ENCODE peak calls at places on chromosomes 12 and 14, in six cellular contexts. One of them, this sample, is unnamed. For H3K4me1, the result is how much of the 10 kb centered on the place peaks cover.

GRCh38 chr14:36655963-36656768 is 5.5 kb upstream of the PAX9 start:
- DNase-seq in adrenal gland: no peak
- DNase-seq in breast epithelium: no peak
- DNase-seq in stomach: no peak
- DNase-seq in body of pancreas: no peak
- DNase-seq in thyroid gland: peak
- DNase-seq in this sample: no peak

GRCh38 chr14:72169521-72169920 is 237.3 kb downstream of the RGS6 start:
- DNase-seq in breast epithelium: no peak
- DNase-seq in body of pancreas: no peak
- DNase-seq in adrenal gland: no peak
- DNase-seq in stomach: no peak
- DNase-seq in thyroid gland: no peak
- DNase-seq in this sample: no peak

GRCh38 chr12:39990122-39991101 is 115.5 kb downstream of the SLC2A13 start:
- DNase-seq in breast epithelium: no peak
- DNase-seq in stomach: peak
- DNase-seq in body of pancreas: peak
- DNase-seq in thyroid gland: peak
- DNase-seq in adrenal gland: peak
- DNase-seq in this sample: peak

GRCh38 chr14:98886982-98887381 is 385.0 kb downstream of the BCL11B start:
- DNase-seq in thyroid gland: peak
- DNase-seq in body of pancreas: no peak
- DNase-seq in adrenal gland: no peak
- DNase-seq in breast epithelium: no peak
- DNase-seq in stomach: no peak
- DNase-seq in this sample: no peak

GRCh38 chr12:5889381-5890047 is 55.5 kb downstream of the ANO2 start:
- DNase-seq in body of pancreas: no peak
- DNase-seq in stomach: no peak
- DNase-seq in thyroid gland: no peak
- DNase-seq in adrenal gland: no peak
- DNase-seq in breast epithelium: no peak
- DNase-seq in this sample: no peak

GRCh38 chr14:21553266-21553665 is 26.6 kb downstream of the OR10G3 start:
- DNase-seq in stomach: no peak
- DNase-seq in thyroid gland: no peak
- DNase-seq in body of pancreas: no peak
- DNase-seq in breast epithelium: no peak
- DNase-seq in adrenal gland: no peak
- DNase-seq in this sample: no peak

GRCh38 chr14:41087056-41087455 is 519.6 kb upstream of the LRFN5 start:
- DNase-seq in stomach: no peak
- DNase-seq in thyroid gland: no peak
- DNase-seq in breast epithelium: no peak
- DNase-seq in body of pancreas: no peak
- DNase-seq in adrenal gland: no peak
- DNase-seq in this sample: no peak

GRCh38 chr12:27305673-27306504 is 26.7 kb upstream of the BMAL2 start:
- DNase-seq in stomach: no peak
- DNase-seq in breast epithelium: no peak
- DNase-seq in body of pancreas: no peak
- DNase-seq in adrenal gland: no peak
- DNase-seq in thyroid gland: no peak
- DNase-seq in this sample: no peak

GRCh38 chr14:54135804-54136280 is 179.2 kb upstream of the BMP4 start:
- DNase-seq in adrenal gland: no peak
- DNase-seq in thyroid gland: no peak
- DNase-seq in breast epithelium: no peak
- DNase-seq in stomach: no peak
- DNase-seq in body of pancreas: no peak
- DNase-seq in this sample: no peak

GRCh38 chr14:93655078-93655750 is 133.1 kb downstream of the PRIMA1 start:
- DNase-seq in adrenal gland: peak
- DNase-seq in body of pancreas: peak
- DNase-seq in stomach: no peak
- DNase-seq in thyroid gland: peak
- DNase-seq in breast epithelium: no peak
- DNase-seq in this sample: peak

GRCh38 chr14:93458234-93458633 is 27.5 kb downstream of the UNC79 start:
- DNase-seq in stomach: no peak
- DNase-seq in thyroid gland: no peak
- DNase-seq in body of pancreas: no peak
- DNase-seq in breast epithelium: no peak
- DNase-seq in adrenal gland: no peak
- DNase-seq in this sample: no peak

GRCh38 chr14:63727231-63727735 is 582 bp downstream of the SGPP1 start:
- DNase-seq in body of pancreas: peak
- DNase-seq in adrenal gland: peak
- DNase-seq in thyroid gland: peak
- DNase-seq in stomach: peak
- DNase-seq in breast epithelium: no peak
- DNase-seq in this sample: peak

GRCh38 chr12:12735301-12735700 is 18.1 kb downstream of the CDKN1B start:
- DNase-seq in thyroid gland: no peak
- DNase-seq in body of pancreas: no peak
- DNase-seq in stomach: no peak
- DNase-seq in adrenal gland: no peak
- DNase-seq in breast epithelium: no peak
- DNase-seq in this sample: no peak

GRCh38 chr14:102507891-102508312 is 1.7 kb downstream of the ANKRD9 start:
- DNase-seq in stomach: no peak
- DNase-seq in adrenal gland: no peak
- DNase-seq in breast epithelium: no peak
- DNase-seq in body of pancreas: no peak
- DNase-seq in thyroid gland: no peak
- DNase-seq in this sample: no peak

GRCh38 chr12:120346681-120347080 is 19.1 kb upstream of the PLA2G1B start:
- DNase-seq in breast epithelium: no peak
- DNase-seq in stomach: no peak
- DNase-seq in body of pancreas: no peak
- DNase-seq in thyroid gland: no peak
- DNase-seq in adrenal gland: no peak
- DNase-seq in this sample: no peak

GRCh38 chr12:62263956-62264355 is 3.8 kb downstream of the USP15 start:
- DNase-seq in body of pancreas: no peak
- DNase-seq in adrenal gland: no peak
- DNase-seq in thyroid gland: no peak
- DNase-seq in breast epithelium: no peak
- DNase-seq in stomach: no peak
- DNase-seq in this sample: no peak

GRCh38 chr12:62259993-62260732 is at the start of gene USP15:
- DNase-seq in adrenal gland: peak
- DNase-seq in breast epithelium: peak
- DNase-seq in stomach: peak
- DNase-seq in thyroid gland: peak
- DNase-seq in body of pancreas: peak
- DNase-seq in this sample: peak

GRCh38 chr12:62260733-62261683 is 804 bp downstream of the USP15 start:
- DNase-seq in body of pancreas: peak
- DNase-seq in thyroid gland: peak
- DNase-seq in breast epithelium: peak
- DNase-seq in adrenal gland: peak
- DNase-seq in stomach: peak
- DNase-seq in this sample: peak

GRCh38 chr12:62259311-62259992 is 752 bp upstream of the USP15 start:
- DNase-seq in thyroid gland: peak
- DNase-seq in adrenal gland: no peak
- DNase-seq in body of pancreas: peak
- DNase-seq in breast epithelium: no peak
- DNase-seq in stomach: no peak
- DNase-seq in this sample: no peak

GRCh38 chr12:62261876-62262275 is 1.7 kb downstream of the USP15 start:
- DNase-seq in thyroid gland: no peak
- DNase-seq in stomach: no peak
- DNase-seq in adrenal gland: no peak
- DNase-seq in body of pancreas: no peak
- DNase-seq in breast epithelium: no peak
- DNase-seq in this sample: no peak
- H3K4me1 ChIP-seq in thyroid gland: under half
- H3K4me1 ChIP-seq in stomach: under half
- H3K4me1 ChIP-seq in adrenal gland: under half
- H3K4me1 ChIP-seq in body of pancreas: half or more
- H3K4me1 ChIP-seq in breast epithelium: under half
- H3K4me1 ChIP-seq in this sample: under half

GRCh38 chr14:38297681-38298080 is 41.8 kb upstream of the CLEC14A start:
- DNase-seq in breast epithelium: no peak
- DNase-seq in body of pancreas: no peak
- DNase-seq in stomach: no peak
- DNase-seq in thyroid gland: no peak
- DNase-seq in adrenal gland: no peak
- DNase-seq in this sample: no peak
- TF ChIP-seq POLR2A in breast epithelium: no peak
- TF ChIP-seq POLR2A in body of pancreas: no peak
- TF ChIP-seq POLR2A in stomach: no peak
- TF ChIP-seq POLR2A in thyroid gland: no peak
- TF ChIP-seq POLR2A in adrenal gland: no peak
- TF ChIP-seq POLR2A in this sample: no peak

GRCh38 chr12:15677696-15678095 is 111.5 kb downstream of the EPS8 start:
- DNase-seq in breast epithelium: no peak
- DNase-seq in stomach: no peak
- DNase-seq in thyroid gland: no peak
- DNase-seq in body of pancreas: no peak
- DNase-seq in adrenal gland: no peak
- DNase-seq in this sample: no peak

GRCh38 chr12:15687583-15687982 is 101.6 kb downstream of the EPS8 start:
- DNase-seq in stomach: no peak
- DNase-seq in breast epithelium: no peak
- DNase-seq in body of pancreas: no peak
- DNase-seq in thyroid gland: no peak
- DNase-seq in adrenal gland: no peak
- DNase-seq in this sample: no peak

GRCh38 chr12:15684896-15685658 is 104.1 kb downstream of the EPS8 start:
- DNase-seq in adrenal gland: no peak
- DNase-seq in body of pancreas: no peak
- DNase-seq in breast epithelium: no peak
- DNase-seq in thyroid gland: no peak
- DNase-seq in stomach: no peak
- DNase-seq in this sample: no peak

GRCh38 chr12:15679146-15679545 is 110.0 kb downstream of the EPS8 start:
- DNase-seq in breast epithelium: no peak
- DNase-seq in thyroid gland: no peak
- DNase-seq in stomach: no peak
- DNase-seq in body of pancreas: no peak
- DNase-seq in adrenal gland: no peak
- DNase-seq in this sample: no peak

GRCh38 chr12:15682826-15683225 is 106.4 kb downstream of the EPS8 start:
- DNase-seq in body of pancreas: no peak
- DNase-seq in adrenal gland: no peak
- DNase-seq in stomach: no peak
- DNase-seq in breast epithelium: no peak
- DNase-seq in thyroid gland: no peak
- DNase-seq in this sample: no peak
- H3K4me1 ChIP-seq in body of pancreas: under half
- H3K4me1 ChIP-seq in adrenal gland: under half
- H3K4me1 ChIP-seq in stomach: under half
- H3K4me1 ChIP-seq in breast epithelium: under half
- H3K4me1 ChIP-seq in thyroid gland: under half
- H3K4me1 ChIP-seq in this sample: under half

GRCh38 chr14:103555559-103556337 is 6.7 kb downstream of the BAG5 start:
- DNase-seq in thyroid gland: no peak
- DNase-seq in body of pancreas: no peak
- DNase-seq in stomach: no peak
- DNase-seq in breast epithelium: no peak
- DNase-seq in adrenal gland: no peak
- DNase-seq in this sample: no peak

GRCh38 chr14:103558071-103558882 is 4.2 kb downstream of the BAG5 start:
- DNase-seq in thyroid gland: peak
- DNase-seq in body of pancreas: no peak
- DNase-seq in breast epithelium: no peak
- DNase-seq in adrenal gland: peak
- DNase-seq in stomach: no peak
- DNase-seq in this sample: no peak

GRCh38 chr14:103552811-103553210 is 9.6 kb downstream of the BAG5 start:
- DNase-seq in stomach: no peak
- DNase-seq in thyroid gland: no peak
- DNase-seq in breast epithelium: no peak
- DNase-seq in adrenal gland: no peak
- DNase-seq in body of pancreas: no peak
- DNase-seq in this sample: no peak

GRCh38 chr14:103561381-103562134 is 899 bp downstream of the BAG5 start:
- DNase-seq in adrenal gland: no peak
- DNase-seq in body of pancreas: no peak
- DNase-seq in thyroid gland: no peak
- DNase-seq in stomach: no peak
- DNase-seq in breast epithelium: no peak
- DNase-seq in this sample: no peak

DNA sequence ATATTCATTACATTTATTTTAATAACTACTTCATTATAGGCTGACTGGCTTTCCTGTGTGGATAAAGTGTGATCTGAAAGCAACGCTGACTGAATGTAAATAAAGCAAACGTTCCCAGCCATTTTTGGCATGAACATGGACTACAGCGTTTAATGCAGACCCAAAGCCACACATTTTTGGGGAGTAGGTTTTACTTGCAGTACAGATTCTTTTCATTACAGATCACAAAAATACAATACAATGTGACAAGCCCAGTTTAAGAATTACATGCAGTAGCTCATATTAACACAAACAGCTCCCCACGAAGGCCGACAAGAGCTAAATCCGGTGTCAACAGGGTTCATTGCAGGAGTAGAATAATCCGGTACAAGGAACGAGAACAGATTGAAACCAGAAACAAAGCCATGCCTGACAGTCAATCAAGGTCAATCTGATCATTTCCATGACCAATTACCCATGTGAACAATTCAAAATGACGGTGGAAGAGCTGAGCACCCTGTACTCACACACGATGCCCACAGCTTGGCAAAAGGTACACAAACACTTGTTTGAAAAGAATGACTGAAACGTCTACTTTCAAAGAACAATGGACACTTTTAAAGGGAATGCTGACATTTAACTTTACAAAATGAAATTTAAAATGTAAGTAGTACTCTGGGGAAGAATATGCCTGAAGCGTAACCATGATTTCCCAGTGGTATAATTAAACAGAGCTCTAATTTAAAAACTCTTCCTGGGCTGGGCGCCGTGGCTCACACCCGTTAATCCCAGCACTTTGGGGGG is 5.3 kb downstream of the BAG5 start:
- DNase-seq in thyroid gland: no peak
- DNase-seq in adrenal gland: no peak
- DNase-seq in body of pancreas: no peak
- DNase-seq in stomach: no peak
- DNase-seq in breast epithelium: no peak
- DNase-seq in this sample: no peak
- TF ChIP-seq POLR2A in thyroid gland: no peak
- TF ChIP-seq POLR2A in adrenal gland: no peak
- TF ChIP-seq POLR2A in body of pancreas: no peak
- TF ChIP-seq POLR2A in stomach: no peak
- TF ChIP-seq POLR2A in breast epithelium: no peak
- TF ChIP-seq POLR2A in this sample: no peak

GRCh38 chr14:64732536-64733120 is 28.4 kb downstream of the PLEKHG3 start:
- DNase-seq in adrenal gland: no peak
- DNase-seq in body of pancreas: no peak
- DNase-seq in breast epithelium: no peak
- DNase-seq in stomach: no peak
- DNase-seq in thyroid gland: no peak
- DNase-seq in this sample: no peak
- H3K4me1 ChIP-seq in adrenal gland: under half
- H3K4me1 ChIP-seq in body of pancreas: under half
- H3K4me1 ChIP-seq in breast epithelium: under half
- H3K4me1 ChIP-seq in stomach: under half
- H3K4me1 ChIP-seq in thyroid gland: under half
- H3K4me1 ChIP-seq in this sample: under half

This sample was measured in prostate gland.